ENCODE peak calls at places on chromosomes 3 and 15, in five cellular contexts. V is RCC 7860, L is SW 1271, G is endodermal cell, B is NCI-H2029. A is an unnamed sample.

GRCh38 chr3:8784676-8785435 is 15.4 kb upstream of the OXTR start:
- DNase-seq in V (no peak), L (no peak), G (no peak), B (no peak), A (no peak)

GRCh38 chr3:187960820-187961219 is 193.1 kb upstream of the LPP start:
- DNase-seq in V (no peak), L (no peak), G (no peak), B (no peak), A (no peak)

GRCh38 chr3:174937488-174937887 is 78.4 kb downstream of the NAALADL2 start:
- DNase-seq in V (peak), L (no peak), G (no peak), B (no peak), A (no peak)

GRCh38 chr15:62769604-62770003 is 272.9 kb upstream of the TPM1 start:
- DNase-seq in V (peak), L (no peak), G (no peak), B (no peak), A (no peak)

GRCh38 chr3:82354181-82354696 is 592.8 kb upstream of the GBE1 start:
- DNase-seq in V (no peak), L (no peak), G (no peak), B (no peak), A (no peak)

GRCh38 chr3:196821806-196822355 is 45.8 kb upstream of the SENP5 start:
- DNase-seq in V (no peak), L (no peak), G (no peak), B (no peak), A (no peak)

GRCh38 chr15:99253381-99254090 is 2.3 kb downstream of the LRRC28 start:
- DNase-seq in V (peak), L (peak), G (no peak), B (no peak), A (no peak)

GRCh38 chr3:18657858-18658820 is 233.0 kb upstream of the SATB1 start:
- DNase-seq in V (no peak), L (no peak), G (peak), B (no peak), A (no peak)

GRCh38 chr3:98513136-98513535 is 9.6 kb downstream of the CLDND1 start:
- DNase-seq in V (no peak), L (no peak), G (no peak), B (no peak), A (peak)

GRCh38 chr3:160999268-160999667 is 105.9 kb downstream of the B3GALNT1 start:
- DNase-seq in V (no peak), L (no peak), G (no peak), B (no peak), A (no peak)

GRCh38 chr3:116770815-116771450 is 61.4 kb downstream of the TUSC7 start:
- DNase-seq in V (peak), L (peak), G (peak), B (peak), A (peak)

GRCh38 chr15:34154725-34155204 is 52.9 kb downstream of the PGBD4 start:
- DNase-seq in V (peak), L (peak), G (peak), B (no peak), A (peak)

GRCh38 chr3:143586565-143586964 is 261.7 kb downstream of the SLC9A9 start:
- DNase-seq in V (no peak), L (no peak), G (no peak), B (no peak), A (no peak)

GRCh38 chr3:134330895-134331810 is 43.1 kb downstream of the AMOTL2 start:
- DNase-seq in V (no peak), L (no peak), G (peak), B (no peak), A (no peak)

GRCh38 chr15:65638681-65639089 is 16.9 kb downstream of the SLC24A1 start:
- DNase-seq in V (peak), L (peak), G (peak), B (peak), A (peak)

GRCh38 chr15:71366926-71367325 is 251.7 kb downstream of the THSD4 start:
- DNase-seq in V (no peak), L (no peak), G (no peak), B (no peak), A (no peak)

GRCh38 chr3:140023616-140024530 is 88.9 kb downstream of the CLSTN2 start:
- DNase-seq in V (no peak), L (no peak), G (no peak), B (peak), A (no peak)

GRCh38 chr3:61662861-61663260 is 101.5 kb downstream of the PTPRG start:
- DNase-seq in V (no peak), L (no peak), G (no peak), B (no peak), A (no peak)

GRCh38 chr15:75796321-75796720 is 46.9 kb upstream of the UBE2Q2 start:
- DNase-seq in V (no peak), L (no peak), G (no peak), B (no peak), A (no peak)

GRCh38 chr15:62758952-62759349 is 283.6 kb upstream of the TPM1 start:
- DNase-seq in V (no peak), L (no peak), G (no peak), B (no peak), A (no peak)

GRCh38 chr3:142484912-142485435 is 37.1 kb upstream of the XRN1 start:
- DNase-seq in V (no peak), L (no peak), G (no peak), B (no peak), A (no peak)

GRCh38 chr15:44598892-44599291 is 61.9 kb downstream of the EIF3J start:
- DNase-seq in V (no peak), L (no peak), G (no peak), B (no peak), A (no peak)

GRCh38 chr15:39361497-39361896 is 219.4 kb upstream of the THBS1 start:
- DNase-seq in V (no peak), L (no peak), G (no peak), B (no peak), A (no peak)

GRCh38 chr3:89107461-89108035 is at the start of gene EPHA3:
- DNase-seq in V (no peak), L (peak), G (peak), B (no peak), A (no peak)

GRCh38 chr15:69060744-69061143 is 46.2 kb downstream of the NOX5 start:
- DNase-seq in V (no peak), L (no peak), G (no peak), B (no peak), A (no peak)

GRCh38 chr3:103052236-103052830 is 617.5 kb downstream of the ZPLD1 start:
- DNase-seq in V (no peak), L (no peak), G (no peak), B (no peak), A (peak)

GRCh38 chr15:35289029-35289617 is 204.0 kb upstream of the NANOGP8 start:
- DNase-seq in V (peak), L (peak), G (no peak), B (no peak), A (peak)

GRCh38 chr3:57910988-57911387 is 97.2 kb upstream of the FLNB start:
- DNase-seq in V (no peak), L (peak), G (peak), B (no peak), A (peak)

GRCh38 chr3:46916799-46917198 is 39.3 kb downstream of the PTH1R start:
- DNase-seq in V (no peak), L (no peak), G (no peak), B (no peak), A (no peak)

A was measured in NB4.